ENCODE peak calls at places on chromosomes 5 and 9, in nine cellular contexts. A, F, I, S, L, E, Z, X and V are unnamed samples.

GRCh38 chr9:105039180-105039799 is 111.3 kb upstream of the ABCA1 start:
- DNase-seq in X (no peak), E (no peak), F (no peak), I (no peak), S (no peak), A (no peak), L (no peak), Z (no peak), V (no peak)

GRCh38 chr5:36751881-36752280 is 124.7 kb upstream of the NIPBL start:
- DNase-seq in Z (peak), E (no peak), F (no peak), I (peak), X (no peak), L (no peak), A (no peak), S (no peak), V (no peak)

GRCh38 chr9:114893622-114894021 is 36.8 kb downstream of the TNFSF8 start:
- DNase-seq in S (peak), F (no peak), E (no peak), I (no peak), A (no peak), X (no peak), Z (no peak), L (no peak), V (no peak)

GRCh38 chr5:88883059-88883565 is at the start of gene MEF2C:
- DNase-seq in I (peak), X (peak), E (peak), S (peak), A (peak), F (peak), L (peak), Z (peak), V (no peak)

GRCh38 chr5:120413706-120414105 is 50.4 kb upstream of the PRR16 start:
- DNase-seq in S (peak), F (no peak), I (no peak), E (no peak), X (no peak), L (no peak), A (no peak), Z (no peak), V (no peak)

GRCh38 chr5:13217636-13218035 is 726.9 kb downstream of the DNAH5 start:
- DNase-seq in F (no peak), S (no peak), E (no peak), A (no peak), L (no peak), Z (no peak), X (no peak), I (no peak), V (no peak)

GRCh38 chr5:132226516-132227234 is 978 bp downstream of the P4HA2 start:
- DNase-seq in I (no peak), F (no peak), X (no peak), E (no peak), Z (no peak), S (peak), A (no peak), L (no peak), V (no peak)

GRCh38 chr9:131698715-131699053 is 41.2 kb downstream of the RAPGEF1 start:
- DNase-seq in F (no peak), X (no peak), A (no peak), L (no peak), S (no peak), Z (no peak), I (no peak), E (no peak), V (no peak)

GRCh38 chr5:56388229-56389065 is 155.3 kb upstream of the ANKRD55 start:
- DNase-seq in Z (no peak), I (no peak), F (no peak), A (no peak), L (no peak), S (no peak), E (no peak), X (no peak), V (no peak)

GRCh38 chr9:124881138-124881743 is 19.3 kb downstream of the ARPC5L start:
- DNase-seq in Z (no peak), A (no peak), L (no peak), F (no peak), X (no peak), S (no peak), I (no peak), E (no peak), V (no peak)

GRCh38 chr9:91419222-91420191 is 4.1 kb downstream of the NFIL3 start:
- DNase-seq in E (no peak), I (no peak), Z (no peak), X (peak), L (no peak), S (peak), A (no peak), F (peak), V (no peak)

GRCh38 chr9:4380406-4380805 is 80.5 kb upstream of the GLIS3 start:
- DNase-seq in L (no peak), E (no peak), S (no peak), X (no peak), I (no peak), F (no peak), Z (no peak), A (no peak), V (no peak)

GRCh38 chr9:121261107-121261460 is 6.9 kb upstream of the GSN start:
- DNase-seq in E (peak), S (peak), A (no peak), I (no peak), L (peak), X (no peak), F (no peak), Z (peak), V (no peak)

GRCh38 chr5:115461506-115462290 is 82.9 kb downstream of the FEM1C start:
- DNase-seq in S (peak), X (peak), A (no peak), Z (no peak), F (no peak), L (no peak), E (no peak), I (no peak), V (no peak)

GRCh38 chr9:13750061-13750460 is 470.6 kb upstream of the MPDZ start:
- DNase-seq in A (no peak), S (peak), E (no peak), F (no peak), X (no peak), I (no peak), Z (no peak), L (no peak), V (no peak)

GRCh38 chr9:24545285-24545684 is 412 bp downstream of the IZUMO3 start:
- DNase-seq in E (no peak), F (no peak), S (no peak), X (no peak), L (no peak), A (no peak), Z (no peak), I (no peak), V (no peak)

GRCh38 chr9:89278997-89279739 is 31.8 kb upstream of the CKS2 start:
- DNase-seq in A (peak), I (peak), X (peak), F (no peak), Z (peak), L (no peak), S (peak), E (peak), V (no peak)

GRCh38 chr9:91037511-91038482 is 236.2 kb downstream of the SYK start:
- DNase-seq in E (no peak), Z (no peak), L (no peak), I (no peak), S (peak), X (peak), F (peak), A (no peak), V (no peak)

GRCh38 chr5:176837707-176838115 is 27.4 kb downstream of the UNC5A start:
- DNase-seq in I (peak), Z (peak), S (peak), L (peak), X (peak), A (peak), F (peak), E (no peak), V (peak)

GRCh38 chr9:94134629-94135028 is 50.4 kb downstream of the PTPDC1 start:
- DNase-seq in F (no peak), Z (no peak), E (no peak), I (no peak), S (no peak), X (no peak), L (no peak), A (no peak), V (no peak)

GRCh38 chr9:126160067-126160853 is 166.4 kb upstream of the MVB12B start:
- DNase-seq in L (no peak), S (no peak), E (no peak), A (no peak), X (no peak), F (no peak), Z (no peak), I (peak), V (no peak)

GRCh38 chr5:132363431-132364112 is 5.9 kb upstream of the SLC22A5 start:
- DNase-seq in A (no peak), Z (no peak), S (peak), I (no peak), L (no peak), X (no peak), E (peak), F (no peak), V (no peak)

GRCh38 chr5:3607541-3608147 is 12.0 kb downstream of the IRX1 start:
- DNase-seq in E (no peak), S (no peak), F (no peak), X (no peak), I (no peak), Z (no peak), A (no peak), L (no peak), V (no peak)

GRCh38 chr9:88694625-88695024 is 159.6 kb downstream of the NXNL2 start:
- DNase-seq in E (no peak), S (peak), I (no peak), A (no peak), Z (no peak), L (no peak), F (no peak), X (no peak), V (no peak)

GRCh38 chr5:179115307-179115706 is 55.1 kb downstream of the ZNF354C start:
- DNase-seq in A (no peak), X (no peak), F (no peak), Z (no peak), S (no peak), I (no peak), E (no peak), L (no peak), V (no peak)

GRCh38 chr5:125424374-125424773 is 677.9 kb upstream of the ZNF608 start:
- DNase-seq in E (no peak), Z (no peak), F (no peak), I (no peak), X (no peak), L (no peak), A (no peak), S (no peak), V (no peak)

GRCh38 chr9:89748831-89749499 is 144.2 kb downstream of the GADD45G start:
- DNase-seq in X (no peak), A (no peak), F (no peak), I (no peak), E (peak), L (no peak), S (no peak), Z (no peak), V (no peak)

GRCh38 chr9:35112257-35113020 is 3.2 kb downstream of the ATOSB start:
- DNase-seq in X (peak), L (no peak), S (peak), Z (no peak), I (no peak), A (no peak), E (no peak), F (no peak), V (no peak)

GRCh38 chr5:112276996-112277395 is 142.1 kb downstream of the EPB41L4A start:
- DNase-seq in E (peak), F (no peak), Z (no peak), L (no peak), S (no peak), X (no peak), A (no peak), I (peak), V (no peak)

GRCh38 chr9:79012561-79012960 is 559.2 kb upstream of the TLE4 start:
- DNase-seq in Z (no peak), E (no peak), I (no peak), X (no peak), F (no peak), L (no peak), S (peak), A (no peak), V (no peak)

GRCh38 chr5:9173281-9174048 is 372.4 kb downstream of the SEMA5A start:
- DNase-seq in F (no peak), L (no peak), E (no peak), I (no peak), X (peak), Z (no peak), A (no peak), S (no peak), V (no peak)

GRCh38 chr9:5438301-5439162 is 807 bp upstream of the PLGRKT start:
- DNase-seq in I (no peak), S (peak), Z (no peak), A (peak), E (no peak), L (no peak), F (peak), X (no peak), V (no peak)